ENCODE peak calls at places on chromosomes 16 and 17, in ten cellular contexts. P, G, N, S, U, D, O, B, M and Q are unnamed samples.
A peak's percentile ranks its signal among the peaks of the same experiment; 100 is the strongest.

GRCh38 chr17:2102931-2103398 is 48.1 kb downstream of the HIC1 start:
- DNase-seq in S (no peak), M (no peak), P (no peak), N (no peak), G (no peak), U (no peak), B (peak; percentile 90), D (no peak), O (no peak), Q (no peak)

GRCh38 chr16:82793550-82794244 is 166.9 kb downstream of the CDH13 start:
- DNase-seq in P (no peak), M (no peak), O (no peak), N (no peak), U (no peak), S (no peak), D (no peak), B (no peak), G (no peak), Q (no peak)

GRCh38 chr16:50279142-50279865 is 13.0 kb downstream of the ADCY7 start:
- DNase-seq in P (peak; percentile 75), U (no peak), D (peak; percentile 97), N (no peak), B (no peak), M (peak; percentile 64), G (no peak), O (no peak), S (no peak), Q (no peak)

GRCh38 chr17:74779948-74780400 is 3.8 kb upstream of the NAT9 start:
- DNase-seq in D (peak; percentile 99), S (peak; percentile 94), O (no peak), P (peak; percentile 45), B (no peak), M (no peak), N (no peak), U (no peak), G (no peak), Q (no peak)

GRCh38 chr17:80034977-80035686 is 540 bp downstream of the TBC1D16 start:
- DNase-seq in P (no peak), U (peak; percentile 44), G (peak; percentile 46), S (peak; percentile 22), B (peak; percentile 43), D (no peak), O (peak; percentile 18), M (no peak), N (no peak), Q (no peak)

GRCh38 chr16:11836653-11837244 is 14.6 kb downstream of the RSL1D1 start:
- DNase-seq in P (no peak), M (no peak), S (no peak), G (no peak), N (no peak), U (no peak), B (peak; percentile 87), O (no peak), D (no peak), Q (no peak)

GRCh38 chr16:29314292-29314934 is 92.1 kb downstream of the NPIPB11 start:
- DNase-seq in U (no peak), P (no peak), M (no peak), G (no peak), N (no peak), O (no peak), S (no peak), B (no peak), D (no peak), Q (no peak)

GRCh38 chr16:29644973-29645698 is 17.9 kb upstream of the SPN start:
- DNase-seq in N (no peak), O (no peak), U (no peak), G (no peak), D (no peak), M (no peak), P (no peak), S (peak; percentile 49), B (no peak), Q (no peak)

GRCh38 chr16:86508028-86508946 is 2.0 kb upstream of the FOXF1 start:
- DNase-seq in U (no peak), M (no peak), O (no peak), G (no peak), B (no peak), N (no peak), P (no peak), S (no peak), D (no peak), Q (no peak)

GRCh38 chr17:16962804-16963203 is 9.1 kb downstream of the TNFRSF13B start:
- DNase-seq in P (no peak), S (peak; percentile 49), G (no peak), D (no peak), M (no peak), U (no peak), O (no peak), N (no peak), B (no peak), Q (no peak)

GRCh38 chr16:3954411-3954921 is 74.0 kb upstream of the CREBBP start:
- DNase-seq in M (no peak), N (no peak), P (no peak), U (no peak), D (no peak), G (no peak), O (no peak), S (no peak), B (peak; percentile 57), Q (no peak)
- TF ChIP-seq CTCF in M (no peak), N (no peak), P (no peak), U (no peak), D (no peak), G (no peak), O (no peak), S (no peak), B (no peak), Q (peak; percentile 6)

DNA sequence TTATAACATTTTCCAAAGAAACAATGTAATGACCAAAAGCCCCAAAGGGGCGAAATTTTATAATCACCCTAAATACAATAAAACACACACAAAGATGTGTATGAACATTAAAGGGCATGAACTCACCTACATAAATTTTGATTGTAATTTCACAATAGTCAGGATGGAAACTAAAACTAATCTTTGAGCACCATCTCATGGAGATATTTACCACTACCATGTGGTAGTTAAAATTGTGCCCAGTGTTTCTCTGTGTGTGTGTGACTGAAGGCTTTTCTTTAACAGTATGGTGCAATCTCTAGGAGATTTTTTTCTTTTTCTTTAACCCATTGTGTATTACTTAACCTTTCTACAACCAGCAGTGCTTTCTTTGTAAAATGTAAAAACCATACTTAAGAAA is 19.7 kb upstream of the MEIOC start:
- DNase-seq in D (peak; percentile 38), U (no peak), O (no peak), B (peak; percentile 72), N (peak; percentile 23), G (no peak), M (no peak), P (no peak), S (no peak), Q (no peak)
- TF ChIP-seq CTCF in D (peak; percentile 2), U (no peak), O (peak; percentile 68), B (peak; percentile 80), N (peak; percentile 49), G (peak; percentile 40), M (peak; percentile 16), P (peak; percentile 61), S (peak; percentile 15), Q (peak; percentile 58)

GRCh38 chr16:24976061-24976779 is 38.9 kb downstream of the ARHGAP17 start:
- DNase-seq in O (no peak), P (no peak), U (no peak), S (no peak), G (no peak), D (no peak), M (no peak), B (no peak), N (no peak), Q (no peak)
- TF ChIP-seq CTCF in O (no peak), P (no peak), U (no peak), S (no peak), G (no peak), D (no peak), M (no peak), B (no peak), N (no peak), Q (no peak)

GRCh38 chr17:59561042-59561441 is 4.4 kb upstream of the DHX40 start:
- DNase-seq in O (no peak), M (no peak), G (no peak), S (peak; percentile 28), U (no peak), N (no peak), D (no peak), B (peak; percentile 3), P (no peak), Q (no peak)
- TF ChIP-seq CTCF in O (peak; percentile 33), M (peak; percentile 17), G (no peak), S (peak; percentile 38), U (no peak), N (peak; percentile 7), D (peak; percentile 31), B (peak; percentile 25), P (peak; percentile 28), Q (peak; percentile 20)

DNA sequence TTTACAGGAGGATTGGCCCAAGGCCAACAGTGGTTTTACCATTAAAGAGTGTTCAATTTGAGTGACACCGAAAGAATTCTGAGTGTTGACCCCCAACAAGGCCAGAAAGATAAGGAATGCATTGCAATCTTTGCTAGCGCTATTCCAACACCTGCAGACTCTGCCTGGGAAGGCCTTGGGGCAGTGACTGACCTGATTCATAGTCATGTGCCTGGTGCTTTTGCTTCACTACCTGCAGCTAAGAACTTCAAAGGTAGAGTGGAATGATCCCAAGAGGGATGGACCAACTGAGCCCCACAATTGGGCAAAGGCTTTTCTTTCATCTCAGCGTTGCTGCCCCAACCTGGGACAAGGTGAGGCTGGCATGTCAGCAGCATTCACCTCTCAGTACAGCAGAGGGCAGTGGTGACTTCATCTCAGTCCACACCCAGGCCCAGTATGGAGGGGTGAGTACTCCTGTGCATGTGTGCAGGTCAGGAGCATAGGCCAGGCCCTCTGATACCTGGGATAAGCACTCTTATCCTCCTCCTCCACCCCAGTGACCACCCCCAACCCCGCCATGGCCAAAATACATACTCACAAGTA is 149.6 kb upstream of the GNAO1 start:
- DNase-seq in O (no peak), S (peak; percentile 29), D (no peak), G (no peak), N (no peak), M (peak; percentile 38), P (no peak), B (no peak), U (peak; percentile 37), Q (peak; percentile 12)
- TF ChIP-seq CTCF in O (peak; percentile 61), S (peak; percentile 49), D (no peak), G (no peak), N (peak; percentile 22), M (peak; percentile 63), P (peak; percentile 68), B (peak; percentile 11), U (no peak), Q (peak; percentile 49)

GRCh38 chr17:49031965-49032928 is 35.1 kb downstream of the IGF2BP1 start:
- DNase-seq in S (peak; percentile 81), N (no peak), G (no peak), U (peak; percentile 55), P (no peak), B (peak; percentile 81), D (peak; percentile 36), O (peak; percentile 48), M (no peak), Q (peak; percentile 81)
- TF ChIP-seq CTCF in S (peak; percentile 83), N (peak; percentile 73), G (peak; percentile 70), U (peak; percentile 54), P (peak; percentile 79), B (peak; percentile 97), D (peak; percentile 84), O (peak; percentile 83), M (peak; percentile 66), Q (peak; percentile 99)